ENCODE peak calls at places on chromosome 15, in seven cellular contexts. I, O, S, B, K, U and C are unnamed samples.

GRCh38 chr15:72770673-72771328 is 12.8 kb downstream of the ADPGK start:
- DNase-seq in B (no peak), O (no peak), I (no peak), K (peak; percentile 8), U (no peak), S (no peak), C (no peak)

GRCh38 chr15:28132524-28133275 is 33.6 kb upstream of the OCA2 start:
- DNase-seq in K (peak; percentile 48), O (peak; percentile 8), B (peak; percentile 68), S (no peak), I (no peak), U (no peak), C (no peak)

GRCh38 chr15:74626336-74626735 is 10.7 kb downstream of the CLK3 start:
- DNase-seq in S (no peak), U (no peak), K (no peak), O (no peak), I (no peak), B (no peak), C (no peak)

GRCh38 chr15:71089801-71090200 is 25.5 kb upstream of the THSD4 start:
- DNase-seq in I (no peak), U (no peak), O (no peak), B (no peak), S (no peak), K (no peak), C (no peak)

GRCh38 chr15:40787344-40787841 is 17.6 kb downstream of the C15orf62 start:
- DNase-seq in O (peak; percentile 93), K (peak; percentile 42), S (no peak), U (peak; percentile 48), B (peak; percentile 62), I (peak; percentile 64), C (peak; percentile 89)

GRCh38 chr15:78147566-78147965 is 1.6 kb upstream of the IDH3A start:
- DNase-seq in K (no peak), U (no peak), B (no peak), I (no peak), O (no peak), S (no peak), C (no peak)

GRCh38 chr15:25787855-25788521 is 75.1 kb downstream of the ATP10A start:
- DNase-seq in U (no peak), K (peak; percentile 26), O (no peak), S (no peak), I (no peak), B (peak; percentile 63), C (no peak)

GRCh38 chr15:33191641-33192040 is 2.9 kb downstream of the FMN1 start:
- DNase-seq in I (no peak), O (no peak), U (no peak), B (no peak), S (no peak), K (no peak), C (no peak)

GRCh38 chr15:87844031-87844430 is 412.5 kb downstream of the NTRK3 start:
- DNase-seq in S (no peak), B (no peak), I (no peak), K (no peak), U (no peak), O (no peak), C (no peak)

GRCh38 chr15:68275165-68275746 is 2.3 kb upstream of the FEM1B start:
- DNase-seq in U (no peak), O (no peak), I (no peak), S (no peak), B (peak; percentile 88), K (peak; percentile 95), C (no peak)

GRCh38 chr15:74695597-74696397 is at the start of gene EDC3:
- DNase-seq in I (peak; percentile 33), B (peak; percentile 77), O (peak; percentile 94), K (peak; percentile 89), U (peak; percentile 82), S (peak; percentile 87), C (peak; percentile 87)

GRCh38 chr15:61228025-61228901 is 839 bp downstream of the RORA start:
- DNase-seq in I (no peak), O (peak; percentile 40), S (peak; percentile 18), B (peak; percentile 33), K (peak; percentile 42), U (no peak), C (peak; percentile 39)

GRCh38 chr15:69806287-69806915 is 291.3 kb downstream of the TLE3 start:
- DNase-seq in S (no peak), K (no peak), B (no peak), O (peak; percentile 21), I (no peak), U (peak; percentile 54), C (no peak)

GRCh38 chr15:93247466-93248121 is 158.6 kb upstream of the RGMA start:
- DNase-seq in K (no peak), O (no peak), S (no peak), B (no peak), I (no peak), U (no peak), C (no peak)

GRCh38 chr15:48281674-48282073 is 49.6 kb upstream of the DUT start:
- DNase-seq in I (no peak), U (no peak), K (peak; percentile 48), O (no peak), B (peak; percentile 20), S (no peak), C (no peak)

GRCh38 chr15:33148129-33148850 is 46.2 kb downstream of the FMN1 start:
- DNase-seq in B (no peak), I (no peak), U (no peak), S (no peak), K (no peak), O (no peak), C (no peak)

GRCh38 chr15:60392986-60393811 is 4.6 kb downstream of the ANXA2 start:
- DNase-seq in S (no peak), O (peak; percentile 75), U (peak; percentile 76), B (peak; percentile 98), I (no peak), K (peak; percentile 98), C (no peak)

GRCh38 chr15:60585743-60586708 is 107.1 kb upstream of the ICE2 start:
- DNase-seq in I (no peak), K (peak; percentile 75), B (peak; percentile 78), S (peak; percentile 60), U (peak; percentile 35), O (peak; percentile 75), C (no peak)

GRCh38 chr15:44726568-44727461 is 9.5 kb upstream of the TRIM69 start:
- DNase-seq in O (peak; percentile 89), S (no peak), I (no peak), U (no peak), B (peak; percentile 94), K (peak; percentile 96), C (peak; percentile 53)

GRCh38 chr15:98901438-98901837 is 106.2 kb downstream of the PGPEP1L start:
- DNase-seq in U (peak; percentile 59), B (no peak), S (no peak), K (peak; percentile 50), O (peak; percentile 55), I (no peak), C (no peak)

GRCh38 chr15:30985081-30985531 is 6.3 kb downstream of the MTMR10 start:
- DNase-seq in S (no peak), K (no peak), U (no peak), B (peak; percentile 20), O (no peak), I (no peak), C (no peak)

GRCh38 chr15:29117778-29118177 is 151.8 kb downstream of the NSMCE3 start:
- DNase-seq in I (no peak), B (no peak), O (no peak), S (no peak), U (no peak), K (no peak), C (no peak)

GRCh38 chr15:83088876-83089275 is 18.6 kb upstream of the TM6SF1 start:
- DNase-seq in B (no peak), S (no peak), U (peak; percentile 74), O (no peak), I (no peak), K (no peak), C (no peak)
- H3K18ac ChIP-seq in B (no peak overlapping the region), S (no peak overlapping the region), U (no peak overlapping the region), O (no peak overlapping the region), I (no peak overlapping the region), K (no peak overlapping the region), C (no peak overlapping the region)

GRCh38 chr15:65298731-65299130 is 2.9 kb downstream of the RNU5A-1 start:
- DNase-seq in O (no peak), S (no peak), U (no peak), B (no peak), K (no peak), I (no peak), C (no peak)

GRCh38 chr15:65302061-65302460 is 2.4 kb upstream of the RNU5B-1 start:
- DNase-seq in O (no peak), S (no peak), I (no peak), K (no peak), B (no peak), U (no peak), C (no peak)

GRCh38 chr15:65304393-65305143 is at the start of gene RNU5B-1:
- DNase-seq in B (peak; percentile 98), S (peak; percentile 84), O (peak; percentile 99), U (peak; percentile 90), I (no peak), K (peak; percentile 100), C (peak; percentile 84)

GRCh38 chr15:65303687-65304392 is 637 bp upstream of the RNU5B-1 start:
- DNase-seq in O (peak; percentile 94), B (peak; percentile 43), K (peak; percentile 61), I (no peak), U (peak; percentile 55), S (peak; percentile 48), C (peak; percentile 64)

DNA sequence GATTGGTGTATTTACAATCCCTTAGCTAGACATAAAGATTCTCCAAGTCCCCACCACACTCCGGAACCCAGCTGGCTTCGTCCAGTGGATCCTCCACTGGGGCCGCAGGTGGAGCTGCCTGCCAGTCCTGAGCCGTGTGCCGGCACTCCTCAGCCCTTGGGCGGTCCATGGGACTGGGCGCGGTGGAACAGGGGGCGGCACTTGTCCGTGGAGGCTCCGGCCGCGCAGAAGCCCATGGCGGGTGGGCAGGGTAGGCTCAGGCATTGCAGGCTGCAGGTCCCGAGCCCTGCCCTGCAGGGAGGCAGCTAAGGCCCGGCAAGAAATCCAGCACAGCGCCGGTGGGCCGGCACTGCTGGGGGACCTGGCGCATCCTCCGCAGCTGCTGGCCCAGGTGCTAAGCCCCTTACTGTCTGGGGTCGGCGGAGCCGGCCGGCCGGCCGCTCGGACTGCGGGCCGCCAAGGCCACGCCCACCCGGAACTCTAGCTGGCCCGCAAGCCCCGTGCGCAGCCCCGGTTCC is 3.5 kb upstream of the RNU5B-1 start:
- DNase-seq in U (no peak), S (no peak), K (no peak), B (no peak), I (no peak), O (no peak), C (peak; percentile 80)
- H3K18ac ChIP-seq in U (no peak overlapping the region), S (peak overlapping the region; percentile 84), K (no peak overlapping the region), B (no peak overlapping the region), I (no peak overlapping the region), O (no peak overlapping the region), C (peak overlapping the region; percentile 72)

DNA sequence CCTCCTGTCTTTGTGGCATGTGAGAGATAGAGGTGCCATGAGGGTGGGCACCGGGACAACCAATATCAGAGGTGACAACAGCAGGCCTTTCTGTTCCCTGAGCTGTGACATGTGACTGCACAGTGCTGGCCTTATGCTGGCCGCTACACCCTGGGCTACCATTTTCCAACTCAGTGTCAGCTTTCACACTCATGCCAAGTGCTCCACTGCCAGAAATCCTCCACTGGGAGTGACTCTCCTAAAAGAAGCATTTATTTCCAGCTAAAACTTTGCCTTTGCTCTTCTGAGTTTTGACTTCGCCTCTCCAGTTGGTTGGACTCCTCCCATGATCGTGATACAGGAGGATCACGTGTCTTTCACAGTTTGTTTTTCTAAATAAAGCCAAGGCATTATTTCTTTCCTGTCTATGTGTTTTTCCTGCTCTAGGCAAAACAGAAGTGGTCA is 31.4 kb downstream of the CA12 start:
- DNase-seq in U (no peak), S (no peak), O (no peak), K (no peak), I (no peak), B (no peak), C (no peak)
- H3K18ac ChIP-seq in U (no peak overlapping the region), S (no peak overlapping the region), O (no peak overlapping the region), K (no peak overlapping the region), I (no peak overlapping the region), B (no peak overlapping the region), C (no peak overlapping the region)

GRCh38 chr15:58039260-58040035 is 26.1 kb downstream of the ALDH1A2 start:
- DNase-seq in I (no peak), S (no peak), B (no peak), U (no peak), O (no peak), K (no peak), C (no peak)
- H3K18ac ChIP-seq in I (no peak overlapping the region), S (no peak overlapping the region), B (no peak overlapping the region), U (no peak overlapping the region), O (no peak overlapping the region), K (no peak overlapping the region), C (no peak overlapping the region)